ENCODE peak calls at places on chromosomes 3 and 15, in seven cellular contexts. L is heart right ventricle, X is ovary, N is colonic mucosa, Q is IMR-90, W is iPS DF 6.9, M is spleen. I is an unnamed sample.

GRCh38 chr3:171876651-171877272 is 33.6 kb downstream of the TMEM212 start:
- DNase-seq in M (no peak), W (no peak), Q (peak; percentile 94), X (no peak), L (no peak), N (no peak), I (no peak)

GRCh38 chr15:48355377-48355776 is 24.1 kb downstream of the DUT start:
- DNase-seq in Q (peak; percentile 45), N (no peak), W (no peak), X (no peak), M (no peak), L (no peak), I (no peak)

GRCh38 chr3:187750513-187751123 is 5.3 kb upstream of the BCL6 start:
- DNase-seq in Q (peak; percentile 20), W (no peak), M (no peak), X (no peak), L (no peak), N (peak; percentile 60), I (peak; percentile 24)

GRCh38 chr3:38151667-38152265 is 13.3 kb downstream of the MYD88 start:
- DNase-seq in N (no peak), L (no peak), Q (no peak), W (no peak), X (no peak), M (no peak), I (no peak)

GRCh38 chr3:168091961-168092360 is 3.8 kb downstream of the GOLIM4 start:
- DNase-seq in N (peak; percentile 50), W (no peak), L (no peak), M (no peak), X (no peak), Q (no peak), I (no peak)

GRCh38 chr3:123081718-123082369 is 15.0 kb downstream of the PDIA5 start:
- DNase-seq in Q (no peak), N (no peak), M (no peak), W (no peak), X (no peak), L (no peak), I (no peak)

GRCh38 chr3:65181397-65181871 is 493.6 kb upstream of the ADAMTS9 start:
- DNase-seq in X (no peak), M (no peak), W (no peak), N (peak; percentile 29), L (no peak), Q (no peak), I (no peak)

GRCh38 chr3:48820626-48821324 is 26.9 kb downstream of the PRKAR2A start:
- DNase-seq in L (no peak), N (no peak), M (no peak), X (no peak), Q (peak; percentile 72), W (no peak), I (no peak)

GRCh38 chr3:124730129-124730919 is at the start of gene UMPS:
- DNase-seq in W (peak; percentile 61), X (peak; percentile 93), Q (peak; percentile 73), L (peak; percentile 96), N (peak; percentile 95), M (peak; percentile 98), I (peak; percentile 89)

GRCh38 chr3:12948891-12949711 is 107.7 kb upstream of the RPL32 start:
- DNase-seq in X (no peak), L (no peak), M (no peak), Q (peak; percentile 48), N (no peak), W (no peak), I (no peak)

GRCh38 chr3:119258915-119259314 is 18.2 kb upstream of the B4GALT4 start:
- DNase-seq in M (no peak), X (no peak), W (no peak), Q (no peak), L (no peak), N (no peak), I (no peak)

GRCh38 chr15:69914960-69915359 is 182.8 kb downstream of the TLE3 start:
- DNase-seq in W (no peak), M (no peak), Q (no peak), X (no peak), N (no peak), L (no peak), I (no peak)

GRCh38 chr3:134320749-134321148 is 53.5 kb downstream of the AMOTL2 start:
- DNase-seq in W (no peak), M (peak; percentile 55), N (peak; percentile 2), X (no peak), L (no peak), Q (no peak), I (no peak)

GRCh38 chr3:25748189-25748588 is 35.1 kb downstream of the NGLY1 start:
- DNase-seq in L (no peak), M (no peak), X (no peak), Q (no peak), N (no peak), W (no peak), I (no peak)
- H3K4me3 ChIP-seq in L (no peak overlapping the region), M (no peak overlapping the region), X (no peak overlapping the region), Q (no peak overlapping the region), N (no peak overlapping the region), W (no peak overlapping the region), I (no peak overlapping the region)

DNA sequence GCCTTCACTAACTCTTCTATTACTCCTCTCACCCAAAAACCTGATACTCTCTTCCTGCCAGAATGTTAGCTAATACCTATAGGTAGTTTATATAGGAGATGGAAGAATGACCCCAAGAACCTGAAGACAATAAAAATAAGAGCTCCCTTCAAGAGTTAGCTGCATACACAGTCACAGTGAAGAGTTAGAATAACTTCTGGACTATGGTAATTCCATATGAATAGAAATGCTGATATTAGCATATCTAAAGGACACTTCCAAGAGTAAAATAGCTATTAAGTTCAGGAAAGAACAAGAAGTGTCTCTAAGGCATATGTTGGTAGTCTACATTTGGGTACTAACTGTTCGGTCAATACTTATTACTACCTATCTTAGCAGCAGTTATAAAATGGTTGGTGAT is 134.2 kb downstream of the VGLL3 start:
- DNase-seq in W (no peak), Q (no peak), X (no peak), L (no peak), N (no peak), M (no peak), I (no peak)
- H3K27ac ChIP-seq in W (no peak overlapping the region), Q (no peak overlapping the region), X (no peak overlapping the region), L (no peak overlapping the region), N (no peak overlapping the region), M (no peak overlapping the region), I (no peak overlapping the region)

DNA sequence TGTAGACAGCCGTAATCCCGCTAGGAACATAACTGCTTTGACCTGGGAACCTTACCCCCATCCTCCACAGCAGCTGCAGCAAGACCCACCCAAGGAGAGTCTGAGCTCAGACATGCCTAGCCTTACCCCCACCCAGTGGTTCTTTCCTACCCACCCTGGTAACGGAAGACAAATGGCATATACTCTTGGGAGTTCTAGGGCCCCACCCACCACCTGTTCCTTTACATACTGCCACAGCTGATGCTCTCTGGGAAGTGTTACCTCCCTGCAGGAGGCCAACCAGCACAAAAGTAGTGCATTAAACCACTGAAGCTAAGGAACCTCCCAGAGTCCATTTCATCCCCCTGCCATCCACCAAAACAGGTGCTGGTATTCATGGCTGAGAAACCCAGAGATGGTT is 50.6 kb upstream of the AZI2 start:
- DNase-seq in M (no peak), Q (no peak), N (no peak), L (no peak), W (no peak), X (no peak), I (no peak)
- H3K9me3 ChIP-seq in M (no peaks in the 10 kb centered on the region), Q (peaks cover 9% of the 10 kb centered on the region), N (peaks cover 5% of the 10 kb centered on the region), L (peaks cover 75% of the 10 kb centered on the region), W (no peaks in the 10 kb centered on the region), X (no peaks in the 10 kb centered on the region), I (no peaks in the 10 kb centered on the region)

GRCh38 chr3:111936967-111937366 is 41.9 kb upstream of the ABHD10 start:
- DNase-seq in X (no peak), N (no peak), M (no peak), W (no peak), L (no peak), Q (peak; percentile 50), I (no peak)
- H3K4me3 ChIP-seq in X (no peak overlapping the region), N (no peak overlapping the region), M (no peak overlapping the region), W (no peak overlapping the region), L (no peak overlapping the region), Q (no peak overlapping the region), I (no peak overlapping the region)

GRCh38 chr3:99522147-99522546 is 116.2 kb upstream of the COL8A1 start:
- DNase-seq in W (no peak), N (no peak), L (no peak), M (no peak), Q (no peak), X (no peak), I (no peak)
- H3K27ac ChIP-seq in W (no peak overlapping the region), N (no peak overlapping the region), L (no peak overlapping the region), M (no peak overlapping the region), Q (no peak overlapping the region), X (no peak overlapping the region), I (no peak overlapping the region)

I was measured in naive thymus-derived CD4-positive, alpha-beta T cell.